ENCODE peak calls at places on chromosomes 6 and 20, in eight cellular contexts. M, R, C, U, W, K, B and X are unnamed samples.

GRCh38 chr6:26578741-26579140 is 18.0 kb upstream of the ABT1 start:
- DNase-seq in B (no peak), W (no peak), R (no peak), C (no peak), K (no peak), M (no peak), U (no peak), X (no peak)

GRCh38 chr20:50683570-50683969 is 7.8 kb downstream of the RIPOR3 start:
- DNase-seq in R (no peak), K (no peak), W (no peak), M (no peak), B (no peak), U (no peak), C (no peak), X (no peak)

GRCh38 chr20:49268600-49269365 is 9.1 kb downstream of the ZNFX1 start:
- DNase-seq in M (peak), C (no peak), K (no peak), W (no peak), R (no peak), B (no peak), U (peak), X (peak)

GRCh38 chr20:25278636-25279361 is 30.9 kb downstream of the PYGB start:
- DNase-seq in U (no peak), C (no peak), M (no peak), W (peak), K (no peak), R (peak), B (no peak), X (no peak)

GRCh38 chr6:27814665-27815424 is 97.4 kb downstream of the OR2B2 start:
- DNase-seq in U (peak), C (no peak), K (peak), R (no peak), W (peak), M (peak), B (peak), X (peak)

GRCh38 chr6:25660512-25660911 is 8.5 kb downstream of the SCGN start:
- DNase-seq in U (peak), K (no peak), B (peak), W (no peak), M (no peak), R (no peak), C (no peak), X (peak)

GRCh38 chr6:163415620-163416379 is 1.3 kb downstream of the QKI start:
- DNase-seq in M (no peak), R (peak), B (peak), C (peak), W (peak), U (peak), K (peak), X (peak)

GRCh38 chr6:168341280-168341679 is 21.7 kb upstream of the DACT2 start:
- DNase-seq in W (no peak), R (no peak), K (no peak), M (no peak), C (no peak), U (no peak), B (no peak), X (no peak)

GRCh38 chr20:22381812-22382416 is 202.5 kb downstream of the FOXA2 start:
- DNase-seq in M (no peak), C (no peak), U (no peak), B (no peak), R (no peak), K (no peak), W (no peak), X (no peak)

GRCh38 chr6:26222587-26222986 is 135.4 kb downstream of the HFE start:
- DNase-seq in U (no peak), C (no peak), B (no peak), R (no peak), K (peak), M (no peak), W (no peak), X (no peak)

GRCh38 chr6:144681334-144681733 is 396.2 kb downstream of the UTRN start:
- DNase-seq in U (no peak), M (no peak), K (no peak), W (no peak), B (no peak), C (no peak), R (no peak), X (no peak)

GRCh38 chr6:112320561-112321300 is 26.4 kb upstream of the RFPL4B start:
- DNase-seq in C (no peak), M (no peak), B (no peak), R (no peak), U (no peak), W (no peak), K (no peak), X (no peak)

GRCh38 chr6:75893058-75893775 is 144.2 kb downstream of the MYO6 start:
- DNase-seq in C (no peak), W (no peak), R (no peak), K (peak), U (peak), M (peak), B (peak), X (peak)

GRCh38 chr6:87436435-87436834 is 28.7 kb downstream of the CFAP206 start:
- DNase-seq in M (peak), C (no peak), W (peak), U (peak), R (no peak), B (peak), K (peak), X (peak)

GRCh38 chr6:166592818-166593217 is 6.3 kb upstream of the RAMACL start:
- DNase-seq in R (no peak), B (peak), C (no peak), M (no peak), K (no peak), W (no peak), U (peak), X (peak)

GRCh38 chr6:43013020-43013842 is 515 bp downstream of the MEA1 start:
- DNase-seq in B (no peak), K (peak), W (no peak), C (no peak), R (no peak), M (no peak), U (no peak), X (no peak)

GRCh38 chr20:21125072-21125848 is 622 bp upstream of the KIZ start:
- DNase-seq in R (peak), W (peak), K (no peak), C (peak), M (no peak), U (peak), B (peak), X (peak)

GRCh38 chr6:39543950-39544349 is 181.3 kb downstream of the KIF6 start:
- DNase-seq in M (no peak), U (peak), W (no peak), B (no peak), K (no peak), C (no peak), R (no peak), X (no peak)

GRCh38 chr20:20216941-20217340 is 151.0 kb upstream of the INSM1 start:
- DNase-seq in K (no peak), W (no peak), C (no peak), B (no peak), M (no peak), R (no peak), U (no peak), X (no peak)

GRCh38 chr6:14012313-14013036 is 87.7 kb downstream of the RNF182 start:
- DNase-seq in W (no peak), B (no peak), C (no peak), K (no peak), M (no peak), U (no peak), R (no peak), X (no peak)

GRCh38 chr6:17842014-17842776 is 135.5 kb upstream of the NUP153 start:
- DNase-seq in R (no peak), B (no peak), K (no peak), C (no peak), W (no peak), U (no peak), M (no peak), X (no peak)

GRCh38 chr20:43533060-43533459 is 25.6 kb downstream of the L3MBTL1 start:
- DNase-seq in R (no peak), U (no peak), K (no peak), B (no peak), W (no peak), C (no peak), M (no peak), X (no peak)

GRCh38 chr6:33785766-33786165 is 3.2 kb downstream of the LEMD2 start:
- DNase-seq in W (no peak), U (peak), B (peak), M (no peak), R (no peak), K (no peak), C (no peak), X (no peak)

GRCh38 chr6:24721461-24722215 is 2.7 kb upstream of the C6orf62 start:
- DNase-seq in U (no peak), C (peak), K (no peak), B (no peak), M (no peak), W (peak), R (no peak), X (no peak)

GRCh38 chr6:110055387-110055735 is 77.2 kb downstream of the GPR6 start:
- DNase-seq in W (no peak), K (no peak), U (no peak), B (no peak), M (no peak), R (no peak), C (no peak), X (no peak)

DNA sequence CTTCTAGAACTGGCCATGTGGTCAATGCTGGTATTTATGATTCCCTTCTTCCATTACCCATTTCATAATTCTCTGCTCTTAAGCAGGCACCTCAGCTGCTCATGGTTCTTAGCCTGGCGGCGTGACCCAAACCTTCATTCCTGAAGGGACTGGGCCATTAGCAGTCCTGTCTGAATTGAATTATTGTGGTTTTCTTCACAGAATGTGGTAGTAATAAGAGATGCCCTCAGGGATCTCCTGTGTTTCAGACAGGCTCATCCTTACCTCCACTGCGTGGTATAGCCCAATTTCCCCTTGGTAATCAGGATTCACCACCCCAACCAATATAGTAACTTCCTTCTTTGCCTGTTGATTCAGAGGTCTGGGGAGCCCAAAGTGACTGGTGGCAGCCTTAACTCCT is 37.6 kb downstream of the PKIB start:
- DNase-seq in C (no peak), K (no peak), R (no peak), U (no peak), B (peak), W (no peak), M (no peak), X (no peak)
- H3K27ac ChIP-seq in C (no peak), K (no peak), R (no peak), U (no peak), B (no peak), W (no peak), M (no peak), X (no peak)

DNA sequence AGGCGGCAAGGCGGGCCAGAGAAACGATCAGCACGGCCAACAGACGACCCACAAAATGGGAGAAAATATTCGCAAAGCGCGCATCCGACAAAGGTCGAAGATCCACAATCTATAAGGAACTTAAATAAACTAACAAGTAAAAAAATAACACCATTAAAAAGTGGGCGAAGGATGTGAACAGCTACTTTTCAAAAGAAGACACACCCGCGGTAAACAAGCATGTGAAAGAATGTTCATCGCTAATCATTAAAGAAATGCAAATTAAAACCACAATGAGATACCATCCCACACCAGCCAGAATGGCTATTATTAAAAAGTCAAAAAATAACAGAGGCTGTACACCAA is 117.8 kb upstream of the SIRPA start:
- DNase-seq in R (no peak), M (no peak), B (no peak), C (no peak), K (no peak), W (no peak), U (no peak), X (no peak)
- H3K4me3 ChIP-seq in R (peak), M (peak), B (no peak), C (peak), K (peak), W (peak), U (no peak), X (peak)

GRCh38 chr6:41796474-41796873 is 9.0 kb downstream of the TOMM6 start:
- DNase-seq in K (no peak), B (no peak), R (no peak), M (no peak), W (no peak), C (no peak), U (no peak), X (no peak)

GRCh38 chr6:41798901-41799300 is 11.4 kb downstream of the TOMM6 start:
- DNase-seq in B (no peak), U (no peak), R (no peak), W (no peak), C (no peak), M (no peak), K (no peak), X (no peak)

GRCh38 chr6:41799517-41799916 is 12.0 kb downstream of the TOMM6 start:
- DNase-seq in M (no peak), B (no peak), U (no peak), K (no peak), R (no peak), W (no peak), C (no peak), X (no peak)

GRCh38 chr6:41805830-41806774 is 18.6 kb downstream of the TOMM6 start:
- DNase-seq in B (no peak), M (no peak), K (no peak), R (no peak), W (no peak), C (no peak), U (no peak), X (no peak)

DNA sequence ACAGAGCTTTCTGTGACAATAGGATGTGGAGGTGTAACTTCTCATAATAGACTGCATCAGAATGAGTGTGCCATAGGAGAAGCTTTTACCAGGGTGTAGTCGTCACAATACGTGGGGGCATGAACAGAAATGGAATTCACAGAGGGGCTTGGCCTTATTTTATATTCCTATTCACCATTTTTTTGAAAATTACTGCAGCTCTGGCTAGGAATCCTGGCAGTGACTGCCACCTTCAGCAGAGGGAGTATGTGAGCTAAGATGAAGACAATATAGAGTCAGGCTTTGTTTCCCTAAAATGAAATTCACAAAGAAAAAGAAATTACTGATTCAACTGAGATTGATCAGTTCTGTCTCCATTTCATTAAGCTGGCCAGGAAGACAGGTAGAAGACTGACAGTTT is 13.9 kb downstream of the TOMM6 start:
- DNase-seq in C (no peak), W (no peak), U (no peak), K (peak), B (no peak), R (no peak), M (no peak), X (peak)
- TF ChIP-seq CTCF in C (no peak), W (no peak), U (peak), K (peak), B (peak), R (no peak), M (peak), X (peak)

GRCh38 chr20:34512955-34513419 is 3.2 kb upstream of the DYNLRB1 start:
- DNase-seq in W (no peak), M (no peak), K (no peak), U (no peak), C (no peak), B (no peak), R (no peak), X (no peak)
- H3K27ac ChIP-seq in W (no peak), M (peak), K (no peak), U (no peak), C (no peak), B (peak), R (peak), X (no peak)

GRCh38 chr6:63558270-63558669 is 14.0 kb upstream of the LOC128125822 start:
- DNase-seq in R (no peak), M (no peak), U (no peak), K (no peak), C (no peak), W (no peak), B (no peak), X (no peak)

GRCh38 chr6:63554782-63555181 is 17.5 kb upstream of the LOC128125822 start:
- DNase-seq in W (no peak), R (no peak), U (no peak), M (no peak), B (no peak), K (no peak), C (no peak), X (no peak)

GRCh38 chr6:63549076-63549475 is 23.2 kb upstream of the LOC128125822 start:
- DNase-seq in B (no peak), M (no peak), W (no peak), K (no peak), C (no peak), R (no peak), U (no peak), X (no peak)

GRCh38 chr6:63556369-63556768 is 15.9 kb upstream of the LOC128125822 start:
- DNase-seq in K (no peak), M (no peak), U (no peak), R (no peak), B (peak), C (no peak), W (no peak), X (no peak)

GRCh38 chr6:63553208-63553607 is 19.1 kb upstream of the LOC128125822 start:
- DNase-seq in U (no peak), M (no peak), B (no peak), K (no peak), R (no peak), W (no peak), C (no peak), X (no peak)
- H3K4me3 ChIP-seq in U (no peak), M (no peak), B (no peak), K (no peak), R (no peak), W (no peak), C (no peak), X (no peak)